ENCODE peak calls at places on chromosomes 2 and 18, in five cellular contexts. E, P, L, A and I are unnamed samples.

GRCh38 chr2:122749347-122749850 is 993.9 kb downstream of the TSN start:
- DNase-seq in E (no peak), P (no peak), L (no peak), A (no peak), I (no peak)

GRCh38 chr2:99140860-99141109 is 722 bp upstream of the C2orf15 start:
- DNase-seq in A (no peak), E (no peak), P (no peak), L (no peak), I (peak)

GRCh38 chr18:59898609-59899297 is 1.0 kb upstream of the PMAIP1 start:
- DNase-seq in P (no peak), L (no peak), A (no peak), E (no peak), I (peak)

GRCh38 chr2:66481100-66481549 is 46.2 kb downstream of the MEIS1 start:
- DNase-seq in P (no peak), A (no peak), E (no peak), L (no peak), I (no peak)

GRCh38 chr2:199306116-199306515 is 151.6 kb downstream of the SATB2 start:
- DNase-seq in L (no peak), E (no peak), A (no peak), P (no peak), I (no peak)

GRCh38 chr2:241359481-241360045 is 3.5 kb downstream of the FARP2 start:
- DNase-seq in E (no peak), A (no peak), P (no peak), L (no peak), I (no peak)

GRCh38 chr2:26043862-26044736 is 10.2 kb downstream of the RAB10 start:
- DNase-seq in L (no peak), P (no peak), A (no peak), E (peak), I (peak)

GRCh38 chr2:27003003-27003402 is 29.8 kb upstream of the TMEM214 start:
- DNase-seq in P (no peak), A (no peak), E (no peak), L (no peak), I (no peak)

GRCh38 chr18:36377626-36378025 is 80.1 kb downstream of the FHOD3 start:
- DNase-seq in E (no peak), A (no peak), L (no peak), P (no peak), I (no peak)

GRCh38 chr2:45344502-45344901 is 266.6 kb downstream of the SRBD1 start:
- DNase-seq in L (no peak), E (no peak), A (no peak), P (no peak), I (no peak)

GRCh38 chr2:28225472-28225915 is 167.2 kb upstream of the FOSL2 start:
- DNase-seq in E (no peak), A (no peak), P (no peak), L (no peak), I (no peak)

GRCh38 chr2:28227498-28227897 is 165.2 kb upstream of the FOSL2 start:
- DNase-seq in A (no peak), P (no peak), L (no peak), E (no peak), I (no peak)

GRCh38 chr2:28226558-28226957 is 166.1 kb upstream of the FOSL2 start:
- DNase-seq in A (no peak), E (no peak), P (no peak), L (no peak), I (no peak)

GRCh38 chr2:28231110-28231621 is 161.5 kb upstream of the FOSL2 start:
- DNase-seq in L (no peak), E (no peak), P (no peak), A (no peak), I (no peak)

GRCh38 chr2:28228419-28228995 is 164.2 kb upstream of the FOSL2 start:
- DNase-seq in L (no peak), P (no peak), A (no peak), E (no peak), I (peak)
- TF ChIP-seq CTCF in L (peak), P (no peak), A (no peak), E (peak), I (no peak)

DNA sequence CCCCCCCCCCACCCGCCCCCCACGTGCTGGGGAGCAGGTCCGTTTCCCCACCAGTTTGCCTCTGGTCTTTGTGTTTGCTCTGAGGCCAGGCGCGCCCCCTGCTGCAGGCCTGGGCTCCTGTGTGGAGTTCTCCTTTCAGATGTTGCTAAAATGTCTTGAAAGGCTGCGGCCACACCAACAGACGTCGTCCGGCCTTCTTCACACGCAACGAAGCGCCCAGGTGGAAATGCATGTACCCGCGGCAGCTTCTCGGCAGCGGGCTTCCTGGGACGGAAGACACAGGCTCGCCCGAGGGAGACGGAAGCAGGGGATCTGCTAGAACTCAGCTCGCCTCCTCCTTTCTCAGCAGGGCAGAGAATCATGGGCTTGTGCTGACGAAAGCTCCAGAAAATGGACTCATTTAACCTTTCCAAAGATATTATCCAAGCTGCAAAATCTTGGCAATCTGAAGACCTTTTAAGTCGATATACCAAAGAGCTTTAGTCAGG is 125.3 kb upstream of the ZNF516 start:
- DNase-seq in P (no peak), E (peak), A (peak), L (no peak), I (peak)
- TF ChIP-seq CTCF in P (peak), E (peak), A (no peak), L (no peak), I (peak)

GRCh38 chr2:64910972-64911433 is 78.2 kb upstream of the SLC1A4 start:
- DNase-seq in A (no peak), L (no peak), E (no peak), P (no peak), I (no peak)

GRCh38 chr2:64913357-64913869 is 75.8 kb upstream of the SLC1A4 start:
- DNase-seq in P (no peak), L (no peak), A (no peak), E (peak), I (no peak)

GRCh38 chr2:64914735-64915509 is 74.3 kb upstream of the SLC1A4 start:
- DNase-seq in P (no peak), E (peak), L (no peak), A (no peak), I (peak)

GRCh38 chr2:64915510-64915900 is 73.7 kb upstream of the SLC1A4 start:
- DNase-seq in P (no peak), E (peak), A (no peak), L (no peak), I (no peak)

DNA sequence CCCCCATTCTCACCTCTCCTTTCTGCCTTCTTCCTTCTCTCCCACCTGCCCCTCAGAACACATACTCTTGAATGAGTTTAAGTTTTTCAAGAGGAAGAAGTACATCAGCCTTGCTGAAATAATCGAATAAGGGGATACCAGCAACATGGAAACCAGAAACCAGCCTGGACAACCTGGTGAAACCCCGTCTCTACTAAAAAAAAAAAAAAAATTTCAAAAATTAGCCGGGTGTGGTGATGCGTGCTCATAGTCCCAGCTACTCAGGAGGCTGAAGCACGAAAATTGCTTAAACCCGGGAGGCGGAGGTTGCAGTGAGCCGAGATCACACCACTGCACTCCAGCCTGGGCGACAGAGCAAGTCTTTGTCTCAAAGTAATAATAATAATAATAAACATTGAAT is 75.0 kb upstream of the SLC1A4 start:
- DNase-seq in E (peak), P (no peak), L (no peak), A (no peak), I (no peak)
- TF ChIP-seq CTCF in E (no peak), P (no peak), L (no peak), A (no peak), I (no peak)

DNA sequence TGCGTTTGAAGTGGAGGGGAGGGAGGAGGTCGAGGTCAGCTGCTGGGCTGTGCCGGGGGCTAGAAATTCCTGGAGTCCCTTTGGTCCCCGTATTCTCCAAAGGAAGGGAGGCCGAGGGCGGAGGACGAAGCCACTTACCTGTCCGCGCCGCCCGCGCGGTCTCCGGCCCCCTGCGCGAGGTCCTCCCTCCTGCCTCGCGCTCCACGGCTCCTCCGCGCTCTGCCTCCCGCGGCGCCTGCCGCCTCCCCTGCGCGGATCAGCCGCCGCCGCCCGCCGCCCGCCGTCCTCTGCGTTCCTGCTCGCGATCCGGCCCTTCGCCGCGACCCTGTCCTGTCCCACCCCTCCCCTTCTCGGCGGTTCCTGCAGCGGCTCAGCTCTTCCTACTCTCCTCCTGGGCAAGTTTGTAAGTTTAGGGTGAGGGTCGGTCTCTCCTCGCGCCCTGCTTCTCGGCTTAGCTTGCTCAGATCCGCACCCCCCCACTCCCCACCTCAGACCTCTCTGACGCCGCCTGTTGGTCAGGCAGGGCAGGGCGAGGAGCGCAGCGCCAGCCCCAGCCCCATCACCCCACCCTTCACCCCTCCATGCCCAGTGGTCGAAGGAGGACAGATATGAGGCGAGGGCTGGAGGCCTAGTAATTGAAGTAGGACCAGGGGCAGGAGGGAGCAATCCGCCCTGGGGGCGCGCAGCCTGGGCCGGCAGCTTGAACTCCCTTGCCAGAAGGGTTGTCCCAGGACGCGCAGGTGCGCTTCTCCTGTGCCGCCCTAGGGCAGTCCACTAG is 9.7 kb upstream of the SKOR2 start:
- DNase-seq in E (no peak), P (no peak), A (no peak), L (no peak), I (no peak)
- TF ChIP-seq CTCF in E (no peak), P (no peak), A (no peak), L (peak), I (no peak)

GRCh38 chr2:499726-500125 is 177.5 kb downstream of the TMEM18 start:
- DNase-seq in A (no peak), L (no peak), E (no peak), P (no peak), I (no peak)

GRCh38 chr2:501667-502066 is 175.5 kb downstream of the TMEM18 start:
- DNase-seq in L (no peak), A (no peak), E (no peak), P (no peak), I (no peak)

GRCh38 chr2:502831-503230 is 174.4 kb downstream of the TMEM18 start:
- DNase-seq in A (no peak), E (no peak), P (no peak), L (no peak), I (no peak)

GRCh38 chr2:503288-503999 is 173.8 kb downstream of the TMEM18 start:
- DNase-seq in P (no peak), L (no peak), E (no peak), A (no peak), I (no peak)

GRCh38 chr2:501130-501529 is 176.1 kb downstream of the TMEM18 start:
- DNase-seq in P (no peak), L (no peak), E (no peak), A (no peak), I (no peak)
- TF ChIP-seq CTCF in P (no peak), L (peak), E (no peak), A (no peak), I (no peak)

GRCh38 chr2:69914235-69915049 is 467 bp upstream of the MXD1 start:
- DNase-seq in E (peak), A (peak), L (peak), P (peak), I (peak)
- TF ChIP-seq CTCF in E (peak), A (peak), L (peak), P (no peak), I (peak)

GRCh38 chr2:118148809-118149208 is 60.5 kb downstream of the INSIG2 start:
- DNase-seq in A (no peak), L (no peak), P (no peak), E (no peak), I (no peak)
- TF ChIP-seq CTCF in A (no peak), L (no peak), P (no peak), E (no peak), I (peak)

GRCh38 chr2:207487650-207488315 is 42.0 kb upstream of the CREB1 start:
- DNase-seq in P (no peak), A (no peak), L (no peak), E (no peak), I (no peak)
- TF ChIP-seq CTCF in P (no peak), A (no peak), L (no peak), E (no peak), I (no peak)